ENCODE peak calls at places on chromosome 21, in five cellular contexts. One of them, this sample, is unnamed.

GRCh38 chr21:17343055-17343454 is 169.8 kb upstream of the CXADR start:
- DNase-seq in SJSA1: no peak
- DNase-seq in left ventricle myocardium inferior: no peak
- DNase-seq in effector memory CD8-positive, alpha-beta T cell: no peak
- DNase-seq in coronary artery: no peak
- DNase-seq in this sample: no peak

GRCh38 chr21:44911384-44912157 is 9.1 kb downstream of the ITGB2 start:
- DNase-seq in left ventricle myocardium inferior: peak
- DNase-seq in SJSA1: peak
- DNase-seq in coronary artery: no peak
- DNase-seq in effector memory CD8-positive, alpha-beta T cell: peak
- DNase-seq in this sample: peak

GRCh38 chr21:14581902-14582457 is 35.9 kb upstream of the SAMSN1 start:
- DNase-seq in coronary artery: no peak
- DNase-seq in SJSA1: no peak
- DNase-seq in effector memory CD8-positive, alpha-beta T cell: no peak
- DNase-seq in left ventricle myocardium inferior: no peak
- DNase-seq in this sample: no peak

GRCh38 chr21:36917487-36918158 is 48.8 kb downstream of the HLCS start:
- DNase-seq in coronary artery: no peak
- DNase-seq in left ventricle myocardium inferior: no peak
- DNase-seq in SJSA1: peak
- DNase-seq in effector memory CD8-positive, alpha-beta T cell: no peak
- DNase-seq in this sample: no peak

GRCh38 chr21:33428669-33429068 is 25.5 kb downstream of the IFNGR2 start:
- DNase-seq in left ventricle myocardium inferior: no peak
- DNase-seq in effector memory CD8-positive, alpha-beta T cell: no peak
- DNase-seq in coronary artery: no peak
- DNase-seq in SJSA1: peak
- DNase-seq in this sample: no peak

GRCh38 chr21:30718239-30718909 is at the start of gene KRTAP21-3:
- DNase-seq in left ventricle myocardium inferior: no peak
- DNase-seq in SJSA1: peak
- DNase-seq in effector memory CD8-positive, alpha-beta T cell: no peak
- DNase-seq in coronary artery: no peak
- DNase-seq in this sample: no peak

GRCh38 chr21:45153358-45154318 is 79.3 kb downstream of the ADARB1 start:
- DNase-seq in effector memory CD8-positive, alpha-beta T cell: no peak
- DNase-seq in left ventricle myocardium inferior: no peak
- DNase-seq in coronary artery: peak
- DNase-seq in SJSA1: no peak
- DNase-seq in this sample: no peak

GRCh38 chr21:45250272-45250671 is 37.4 kb downstream of the POFUT2 start:
- DNase-seq in coronary artery: no peak
- DNase-seq in SJSA1: no peak
- DNase-seq in effector memory CD8-positive, alpha-beta T cell: no peak
- DNase-seq in left ventricle myocardium inferior: no peak
- DNase-seq in this sample: no peak

GRCh38 chr21:31335957-31336738 is 7.9 kb downstream of the TIAM1 start:
- DNase-seq in effector memory CD8-positive, alpha-beta T cell: no peak
- DNase-seq in left ventricle myocardium inferior: no peak
- DNase-seq in coronary artery: no peak
- DNase-seq in SJSA1: peak
- DNase-seq in this sample: no peak

GRCh38 chr21:41112740-41113692 is 54.9 kb upstream of the BACE2 start:
- DNase-seq in SJSA1: peak
- DNase-seq in effector memory CD8-positive, alpha-beta T cell: no peak
- DNase-seq in coronary artery: no peak
- DNase-seq in left ventricle myocardium inferior: no peak
- DNase-seq in this sample: no peak

GRCh38 chr21:38917045-38917774 is 111.5 kb downstream of the ETS2 start:
- DNase-seq in coronary artery: no peak
- DNase-seq in effector memory CD8-positive, alpha-beta T cell: no peak
- DNase-seq in SJSA1: no peak
- DNase-seq in left ventricle myocardium inferior: no peak
- DNase-seq in this sample: no peak

GRCh38 chr21:28111151-28111619 is 881.5 kb downstream of the LTN1 start:
- DNase-seq in SJSA1: no peak
- DNase-seq in left ventricle myocardium inferior: peak
- DNase-seq in effector memory CD8-positive, alpha-beta T cell: no peak
- DNase-seq in coronary artery: no peak
- DNase-seq in this sample: no peak

GRCh38 chr21:41304068-41304720 is 12.4 kb upstream of the FAM3B start:
- DNase-seq in SJSA1: no peak
- DNase-seq in effector memory CD8-positive, alpha-beta T cell: no peak
- DNase-seq in left ventricle myocardium inferior: no peak
- DNase-seq in coronary artery: peak
- DNase-seq in this sample: no peak